ENCODE peak calls at places on chromosome 13, in four cellular contexts. R, F, S and P are unnamed samples.

GRCh38 chr13:67229438-67230242 is 496 bp downstream of the PCDH9 start:
- DNase-seq in R (no peak), F (no peak), S (no peak), P (no peak)

GRCh38 chr13:77919351-77920294 is 992 bp upstream of the EDNRB start:
- DNase-seq in R (no peak), F (no peak), S (no peak), P (peak)

GRCh38 chr13:110042253-110042652 is 255.9 kb upstream of the IRS2 start:
- DNase-seq in R (no peak), F (no peak), S (no peak), P (no peak)

GRCh38 chr13:90686438-90686837 is 661.0 kb upstream of the MIR17HG start:
- DNase-seq in R (no peak), F (no peak), S (no peak), P (no peak)

GRCh38 chr13:101706651-101707050 is 254.2 kb downstream of the ITGBL1 start:
- DNase-seq in R (peak), F (no peak), S (peak), P (no peak)

GRCh38 chr13:31722684-31723083 is 16.6 kb upstream of the RXFP2 start:
- DNase-seq in R (no peak), F (no peak), S (no peak), P (no peak)

GRCh38 chr13:40539954-40540706 is 126.3 kb downstream of the FOXO1 start:
- DNase-seq in R (peak), F (no peak), S (no peak), P (no peak)

GRCh38 chr13:38452656-38453055 is 103.0 kb downstream of the UFM1 start:
- DNase-seq in R (no peak), F (no peak), S (no peak), P (no peak)

GRCh38 chr13:80562423-80562822 is 221.5 kb upstream of the SPRY2 start:
- DNase-seq in R (no peak), F (no peak), S (no peak), P (no peak)

GRCh38 chr13:106230450-106230849 is 305.0 kb downstream of the EFNB2 start:
- DNase-seq in R (no peak), F (no peak), S (no peak), P (no peak)

GRCh38 chr13:105925496-105925895 is 610.0 kb downstream of the EFNB2 start:
- DNase-seq in R (no peak), F (no peak), S (no peak), P (no peak)

GRCh38 chr13:104137416-104137815 is 1071.2 kb upstream of the SLC10A2 start:
- DNase-seq in R (no peak), F (no peak), S (no peak), P (no peak)

GRCh38 chr13:101916108-101916757 is 463.8 kb downstream of the ITGBL1 start:
- DNase-seq in R (no peak), F (no peak), S (no peak), P (no peak)

GRCh38 chr13:23445794-23446193 is 12.3 kb upstream of the SACS start:
- DNase-seq in R (no peak), F (no peak), S (no peak), P (no peak)

GRCh38 chr13:44364019-44364418 is 9.6 kb upstream of the SERP2 start:
- DNase-seq in R (peak), F (no peak), S (no peak), P (no peak)

GRCh38 chr13:46160474-46161066 is 21.4 kb downstream of the LCP1 start:
- DNase-seq in R (peak), F (no peak), S (no peak), P (no peak)
- H3K27ac ChIP-seq in R (no peak), F (no peak), S (no peak), P (no peak)

DNA sequence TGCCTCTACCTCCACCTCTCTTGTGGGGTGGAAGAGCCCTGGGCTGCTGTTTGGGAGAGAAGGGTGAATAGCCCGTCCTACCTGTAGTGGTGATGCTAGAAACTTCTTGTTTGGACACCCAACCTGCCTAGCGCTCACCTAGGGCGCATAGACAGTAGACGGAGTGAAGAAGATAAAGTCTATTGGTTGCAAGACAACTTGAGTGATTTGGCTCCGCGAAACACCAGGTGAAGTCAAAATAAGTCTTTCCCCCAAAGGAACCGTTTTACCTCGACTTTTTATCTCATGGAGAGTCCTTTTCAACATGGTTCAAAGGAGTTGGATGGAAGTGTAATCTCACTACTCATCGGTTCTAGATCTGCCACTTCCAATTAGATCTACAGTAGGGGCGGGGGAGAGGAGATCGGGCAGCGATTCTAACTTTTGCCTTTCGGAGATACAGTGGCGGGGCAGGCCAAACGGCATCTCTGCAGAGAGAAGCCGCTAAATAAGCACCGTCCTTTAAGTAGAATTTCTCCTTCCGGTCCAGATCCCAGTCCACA is 694 bp upstream of the ZIC5 start:
- DNase-seq in R (no peak), F (no peak), S (no peak), P (no peak)
- H3K4me3 ChIP-seq in R (no peak), F (no peak), S (no peak), P (no peak)

GRCh38 chr13:25836709-25837316 is 215.0 kb downstream of the SHISA2 start:
- DNase-seq in R (no peak), F (no peak), S (no peak), P (no peak)
- TF ChIP-seq CTCF in R (no peak), F (no peak), S (no peak), P (no peak)

DNA sequence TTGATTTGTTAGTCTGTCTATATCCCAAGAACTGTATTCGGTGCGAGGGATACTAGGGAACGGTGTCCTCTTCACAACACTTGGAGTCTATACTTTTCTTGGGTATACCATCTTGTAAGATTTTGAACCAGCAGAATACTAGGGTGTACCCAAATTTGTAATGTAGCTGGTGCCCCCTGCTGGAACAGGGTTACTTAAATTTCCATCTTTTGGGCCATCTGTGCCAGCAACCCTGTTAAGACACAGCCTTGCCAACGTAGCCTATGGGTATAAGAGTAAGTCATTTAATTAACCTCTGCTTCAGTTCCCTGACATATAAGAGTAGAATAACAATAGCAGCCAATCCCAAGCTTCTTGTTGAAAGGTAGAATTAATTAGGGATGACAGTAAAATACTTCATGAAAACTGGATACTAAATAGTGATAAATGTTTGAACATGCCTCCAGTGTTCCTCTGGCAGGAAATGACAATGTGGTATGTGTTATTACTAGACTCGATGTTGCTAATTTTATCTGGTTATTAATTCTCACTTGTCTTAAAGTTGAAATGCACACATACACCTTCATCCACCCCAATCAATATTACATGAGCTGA is 607.6 kb downstream of the FGF9 start:
- DNase-seq in R (peak), F (no peak), S (peak), P (no peak)
- H3K27ac ChIP-seq in R (no peak), F (no peak), S (no peak), P (no peak)

GRCh38 chr13:35478384-35479222 is 2.1 kb upstream of the MAB21L1 start:
- DNase-seq in R (no peak), F (no peak), S (no peak), P (no peak)
- H3K4me3 ChIP-seq in R (no peak), F (no peak), S (no peak), P (peak)

GRCh38 chr13:95698047-95698749 is 21.3 kb downstream of the DNAJC3 start:
- DNase-seq in R (no peak), F (no peak), S (no peak), P (no peak)
- TF ChIP-seq CTCF in R (peak), F (no peak), S (no peak), P (no peak)

GRCh38 chr13:73177911-73178565 is 119.2 kb downstream of the KLF5 start:
- DNase-seq in R (no peak), F (no peak), S (no peak), P (no peak)
- H3K27ac ChIP-seq in R (no peak), F (no peak), S (no peak), P (no peak)